ENCODE peak calls at places on chromosomes 12 and 14, in nine cellular contexts. W is RWPE1, N is fibroblast of villous mesenchyme, K is natural killer cell, U is fibroblast of lung, C is lung, D is RWPE2, T is A549, G is SK-N-SH. Z is an unnamed sample.

GRCh38 chr12:77220586-77220985 is 155.2 kb upstream of the E2F7 start:
- DNase-seq in N (no peak), W (no peak), G (no peak), K (no peak), C (no peak), D (no peak), T (no peak), U (peak), Z (no peak)

GRCh38 chr12:114678028-114678427 is 5.9 kb downstream of the TBX3 start:
- DNase-seq in T (no peak), W (no peak), U (no peak), D (no peak), G (peak), K (no peak), N (peak), C (no peak), Z (no peak)

GRCh38 chr12:123546281-123546680 is 12.8 kb upstream of the RILPL1 start:
- DNase-seq in D (no peak), K (no peak), C (no peak), N (no peak), T (peak), G (no peak), W (peak), U (peak), Z (no peak)

GRCh38 chr12:40192704-40193255 is 32.0 kb upstream of the LRRK2 start:
- DNase-seq in N (no peak), T (no peak), C (no peak), G (no peak), D (no peak), U (no peak), K (no peak), W (no peak), Z (no peak)

GRCh38 chr14:65159281-65160062 is 57.2 kb upstream of the MAX start:
- DNase-seq in T (no peak), C (no peak), D (no peak), W (no peak), G (no peak), K (no peak), U (no peak), N (no peak), Z (no peak)

GRCh38 chr12:10457760-10458159 is 4.6 kb upstream of the KLRC1 start:
- DNase-seq in N (no peak), D (no peak), U (no peak), W (no peak), G (no peak), K (no peak), T (no peak), C (no peak), Z (no peak)

GRCh38 chr12:21941522-21942376 is 523 bp upstream of the ABCC9 start:
- DNase-seq in U (peak), D (no peak), G (peak), W (no peak), C (peak), T (no peak), N (peak), K (no peak), Z (peak)

GRCh38 chr12:27542628-27543027 is 18.6 kb downstream of the PPFIBP1 start:
- DNase-seq in K (no peak), C (no peak), W (peak), G (no peak), N (peak), D (no peak), T (no peak), U (peak), Z (no peak)

GRCh38 chr12:11651785-11652184 is 2.3 kb downstream of the ETV6 start:
- DNase-seq in T (no peak), D (no peak), N (peak), W (no peak), K (no peak), U (peak), G (no peak), C (no peak), Z (no peak)

GRCh38 chr12:30974746-30975500 is 48.4 kb downstream of the TSPAN11 start:
- DNase-seq in W (no peak), D (no peak), N (no peak), K (no peak), C (no peak), T (no peak), G (no peak), U (no peak), Z (no peak)

GRCh38 chr12:26396402-26396801 is 201.0 kb downstream of the SSPN start:
- DNase-seq in U (no peak), N (no peak), T (no peak), C (no peak), D (no peak), G (no peak), K (no peak), W (no peak), Z (no peak)

GRCh38 chr14:73125169-73125588 is 11.1 kb upstream of the PSEN1 start:
- DNase-seq in U (no peak), G (no peak), W (no peak), D (no peak), K (no peak), C (no peak), N (no peak), T (no peak), Z (no peak)

GRCh38 chr12:112183141-112183581 is 57.8 kb downstream of the TRAFD1 start:
- DNase-seq in W (no peak), N (no peak), C (no peak), T (no peak), U (peak), K (no peak), G (no peak), D (no peak), Z (no peak)

GRCh38 chr14:65168840-65169239 is 66.5 kb upstream of the MAX start:
- DNase-seq in W (no peak), U (no peak), D (no peak), K (no peak), T (no peak), G (no peak), C (no peak), N (peak), Z (no peak)

GRCh38 chr12:38919191-38919590 is 13.8 kb upstream of the CPNE8 start:
- DNase-seq in G (no peak), D (no peak), K (no peak), T (no peak), U (peak), W (peak), N (no peak), C (no peak), Z (no peak)

GRCh38 chr14:55546212-55546874 is 33.7 kb upstream of the KTN1 start:
- DNase-seq in U (no peak), T (no peak), C (no peak), N (no peak), G (no peak), K (no peak), W (no peak), D (no peak), Z (no peak)

GRCh38 chr12:131046813-131047788 is 93.4 kb downstream of the ADGRD1 start:
- DNase-seq in U (no peak), K (no peak), T (no peak), D (peak), G (no peak), N (no peak), W (no peak), C (no peak), Z (no peak)

GRCh38 chr12:58602736-58603135 is 317.6 kb downstream of the LRIG3 start:
- DNase-seq in D (no peak), T (no peak), C (no peak), N (no peak), G (no peak), K (no peak), W (no peak), U (no peak), Z (no peak)

GRCh38 chr14:88323086-88323519 is at the start of gene KCNK10:
- DNase-seq in D (no peak), U (peak), T (no peak), N (no peak), C (no peak), G (no peak), K (no peak), W (no peak), Z (no peak)

GRCh38 chr14:48970995-48971394 is 615.2 kb downstream of the RPS29 start:
- DNase-seq in U (peak), W (no peak), C (no peak), K (no peak), N (no peak), G (peak), T (no peak), D (no peak), Z (no peak)

GRCh38 chr14:34713681-34714319 is 593 bp downstream of the CFL2 start:
- DNase-seq in N (peak), U (peak), D (no peak), G (no peak), K (no peak), W (peak), T (no peak), C (peak), Z (no peak)

GRCh38 chr14:59895721-59896120 is 24.2 kb upstream of the LRRC9 start:
- DNase-seq in N (no peak), D (no peak), U (no peak), W (no peak), T (no peak), K (no peak), G (no peak), C (no peak), Z (no peak)

GRCh38 chr12:10721654-10722501 is 1.2 kb downstream of the YBX3 start:
- DNase-seq in U (peak), K (peak), N (peak), W (peak), G (no peak), D (peak), C (peak), T (peak), Z (peak)

GRCh38 chr14:20834899-20835298 is 32.3 kb upstream of the RNASE1 start:
- DNase-seq in N (no peak), U (no peak), G (no peak), C (no peak), T (no peak), D (no peak), K (no peak), W (no peak), Z (no peak)

GRCh38 chr14:20836668-20837338 is 34.2 kb upstream of the RNASE1 start:
- DNase-seq in D (no peak), G (no peak), U (peak), C (no peak), N (peak), T (peak), K (no peak), W (peak), Z (no peak)

GRCh38 chr14:20830831-20831230 is 28.2 kb upstream of the RNASE1 start:
- DNase-seq in G (no peak), U (no peak), K (no peak), N (no peak), T (no peak), W (no peak), C (no peak), D (no peak), Z (no peak)
- TF ChIP-seq CTCF in G (no peak), U (no peak), K (no peak), N (no peak), T (no peak), W (no peak), C (no peak), D (no peak), Z (no peak)

DNA sequence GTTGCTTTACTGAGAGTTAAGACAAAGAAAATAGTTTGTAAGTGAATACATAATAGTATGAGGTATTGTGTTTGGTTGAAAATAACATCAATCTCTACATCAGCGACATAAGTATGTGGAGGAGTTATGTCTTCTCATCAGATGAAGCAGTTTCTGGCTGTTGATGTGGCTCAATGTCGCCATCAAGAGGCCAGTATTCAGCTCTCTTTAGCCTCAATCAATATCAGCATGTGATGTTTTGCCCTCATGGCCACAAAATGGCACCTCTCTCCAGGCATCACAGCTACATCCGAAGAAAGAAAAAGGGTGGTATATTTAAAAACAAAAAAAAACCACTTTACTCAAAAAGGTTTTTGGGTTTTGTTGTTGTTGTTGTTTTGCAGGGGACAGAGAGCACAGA is 302.3 kb upstream of the TMEM132C start:
- DNase-seq in N (peak), K (no peak), G (no peak), U (peak), W (no peak), C (no peak), D (no peak), T (no peak), Z (no peak)
- TF ChIP-seq CTCF in N (peak), K (no peak), G (no peak), U (no peak), W (no peak), C (no peak), D (no peak), T (no peak), Z (no peak)

DNA sequence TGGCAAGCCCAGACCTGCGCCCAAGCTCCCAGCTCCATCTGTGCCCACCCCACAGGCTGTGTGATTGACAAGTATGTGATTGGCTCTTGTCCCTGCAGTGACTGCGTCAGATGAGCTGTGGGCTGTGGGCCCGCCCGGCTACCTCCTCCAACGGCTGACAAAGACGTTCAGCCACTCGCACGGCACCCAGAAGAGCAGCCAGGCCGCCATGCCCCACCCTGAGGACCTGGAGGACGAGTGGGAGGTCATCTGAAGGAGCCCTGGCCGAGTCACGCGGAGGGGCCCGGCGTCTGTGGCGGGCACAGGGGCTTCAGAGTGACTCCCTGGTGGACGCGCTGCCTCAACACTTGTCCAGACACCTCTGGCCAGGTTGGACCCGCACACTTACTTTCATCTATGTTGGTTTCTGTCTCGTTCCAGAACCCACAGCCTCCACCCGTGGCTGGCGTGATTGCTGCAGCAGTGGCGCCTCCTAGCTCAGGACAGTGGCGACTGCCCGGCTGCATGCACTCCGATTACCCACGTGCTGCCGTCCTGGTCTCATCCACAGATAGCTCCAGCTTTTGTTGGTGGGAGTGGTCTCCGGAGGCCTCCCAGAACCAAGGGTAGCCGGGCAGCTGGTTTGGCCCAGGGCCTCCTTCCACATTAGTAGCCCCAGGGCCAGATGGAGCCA is 11.4 kb downstream of the ANKRD9 start:
- DNase-seq in K (no peak), G (peak), T (no peak), D (no peak), C (no peak), N (no peak), U (no peak), W (no peak), Z (no peak)
- TF ChIP-seq CTCF in K (no peak), G (peak), T (peak), D (no peak), C (no peak), N (peak), U (no peak), W (no peak), Z (peak)

GRCh38 chr14:76514599-76514998 is 138.7 kb downstream of the ESRRB start:
- DNase-seq in U (peak), N (peak), W (no peak), G (no peak), D (no peak), K (no peak), C (no peak), T (peak), Z (no peak)
- TF ChIP-seq CTCF in U (peak), N (peak), W (no peak), G (peak), D (no peak), K (no peak), C (no peak), T (peak), Z (peak)

GRCh38 chr12:42129595-42130204 is 15.0 kb downstream of the GXYLT1 start:
- DNase-seq in K (no peak), C (no peak), W (peak), T (peak), G (peak), D (no peak), U (peak), N (peak), Z (no peak)
- TF ChIP-seq CTCF in K (peak), C (peak), W (peak), T (peak), G (peak), D (peak), U (peak), N (peak), Z (peak)

GRCh38 chr14:42909659-42910058 is 1303.0 kb downstream of the LRFN5 start:
- DNase-seq in G (no peak), W (no peak), D (no peak), T (no peak), C (no peak), N (no peak), K (no peak), U (no peak), Z (no peak)
- TF ChIP-seq CTCF in G (no peak), W (no peak), D (no peak), T (no peak), C (no peak), N (no peak), K (no peak), U (no peak), Z (no peak)

GRCh38 chr14:69238883-69239282 is 21.1 kb upstream of the GALNT16 start:
- DNase-seq in D (no peak), C (no peak), T (no peak), G (no peak), W (no peak), K (no peak), U (no peak), N (no peak), Z (no peak)

GRCh38 chr14:69240527-69241173 is 19.3 kb upstream of the GALNT16 start:
- DNase-seq in T (no peak), D (no peak), W (no peak), U (no peak), K (no peak), N (no peak), C (no peak), G (no peak), Z (no peak)

GRCh38 chr14:69237142-69237541 is 22.8 kb upstream of the GALNT16 start:
- DNase-seq in D (no peak), U (no peak), G (no peak), K (no peak), T (no peak), N (no peak), W (no peak), C (no peak), Z (no peak)

GRCh38 chr14:69235708-69236107 is 24.2 kb upstream of the GALNT16 start:
- DNase-seq in U (no peak), C (no peak), N (no peak), W (no peak), T (no peak), G (no peak), K (no peak), D (no peak), Z (no peak)

DNA sequence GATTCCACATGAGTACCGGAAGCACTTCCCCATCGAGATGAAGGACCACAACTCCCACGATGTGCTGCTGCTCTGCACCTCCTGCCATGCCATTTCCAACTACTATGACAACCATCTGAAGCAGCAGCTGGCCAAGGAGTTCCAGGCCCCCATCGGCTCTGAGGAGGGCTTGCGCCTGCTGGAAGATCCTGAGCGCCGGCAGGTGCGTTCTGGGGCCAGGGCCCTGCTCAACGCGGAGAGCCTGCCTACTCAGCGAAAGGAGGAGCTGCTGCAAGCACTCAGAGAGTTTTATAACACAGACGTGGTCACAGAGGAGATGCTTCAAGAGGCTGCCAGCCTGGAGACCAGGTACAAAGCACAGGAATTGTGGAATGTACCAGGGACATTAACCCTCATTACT is 22.4 kb upstream of the GALNT16 start:
- DNase-seq in T (no peak), D (no peak), N (no peak), C (no peak), G (no peak), U (no peak), K (no peak), W (no peak), Z (no peak)
- TF ChIP-seq CTCF in T (no peak), D (no peak), N (no peak), C (no peak), G (no peak), U (no peak), K (no peak), W (no peak), Z (no peak)